ENCODE peak calls at places on chromosome 21, in nine cellular contexts. A, P, Q, R, G, E, L, C and Z are unnamed samples.

GRCh38 chr21:30434033-30434631 is 4.1 kb downstream of the KRTAP13-4 start:
- DNase-seq in A (peak), P (no peak), Q (peak), R (peak), G (no peak), E (no peak), L (peak), C (no peak), Z (no peak)

GRCh38 chr21:28635541-28635940 is 357.1 kb downstream of the LTN1 start:
- DNase-seq in A (no peak), P (no peak), Q (no peak), R (no peak), G (no peak), E (no peak), L (no peak), C (no peak), Z (no peak)

GRCh38 chr21:42084079-42084478 is 13.0 kb downstream of the UMODL1 start:
- DNase-seq in A (no peak), P (no peak), Q (no peak), R (no peak), G (no peak), E (no peak), L (no peak), C (no peak), Z (no peak)

GRCh38 chr21:8988696-8989095 is 1532.7 kb upstream of the TPTE start:
- DNase-seq in A (no peak), P (no peak), Q (no peak), R (no peak), G (no peak), E (no peak), L (no peak), C (no peak), Z (no peak)

GRCh38 chr21:39633043-39633442 is 20.3 kb downstream of the B3GALT5 start:
- DNase-seq in A (no peak), P (no peak), Q (no peak), R (no peak), G (no peak), E (no peak), L (peak), C (no peak), Z (peak)

GRCh38 chr21:41167348-41168342 is at the start of gene BACE2:
- DNase-seq in A (peak), P (peak), Q (peak), R (peak), G (peak), E (peak), L (peak), C (peak), Z (peak)

GRCh38 chr21:30186242-30186641 is 19.6 kb upstream of the CLDN17 start:
- DNase-seq in A (no peak), P (no peak), Q (no peak), R (no peak), G (no peak), E (no peak), L (no peak), C (no peak), Z (no peak)

GRCh38 chr21:27026501-27026900 is 59.6 kb upstream of the ADAMTS5 start:
- DNase-seq in A (no peak), P (no peak), Q (no peak), R (no peak), G (no peak), E (no peak), L (peak), C (no peak), Z (no peak)

GRCh38 chr21:46325073-46325912 is 1.3 kb downstream of the PCNT start:
- DNase-seq in A (peak), P (no peak), Q (peak), R (peak), G (peak), E (peak), L (peak), C (peak), Z (peak)

GRCh38 chr21:28884481-28884880 is 108.2 kb downstream of the LTN1 start:
- DNase-seq in A (no peak), P (no peak), Q (peak), R (peak), G (peak), E (no peak), L (peak), C (no peak), Z (no peak)

GRCh38 chr21:14120091-14120734 is 90.5 kb downstream of the LIPI start:
- DNase-seq in A (no peak), P (no peak), Q (no peak), R (no peak), G (no peak), E (no peak), L (peak), C (no peak), Z (peak)

GRCh38 chr21:28392436-28392835 is 600.2 kb downstream of the LTN1 start:
- DNase-seq in A (no peak), P (no peak), Q (no peak), R (no peak), G (no peak), E (no peak), L (no peak), C (no peak), Z (no peak)

DNA sequence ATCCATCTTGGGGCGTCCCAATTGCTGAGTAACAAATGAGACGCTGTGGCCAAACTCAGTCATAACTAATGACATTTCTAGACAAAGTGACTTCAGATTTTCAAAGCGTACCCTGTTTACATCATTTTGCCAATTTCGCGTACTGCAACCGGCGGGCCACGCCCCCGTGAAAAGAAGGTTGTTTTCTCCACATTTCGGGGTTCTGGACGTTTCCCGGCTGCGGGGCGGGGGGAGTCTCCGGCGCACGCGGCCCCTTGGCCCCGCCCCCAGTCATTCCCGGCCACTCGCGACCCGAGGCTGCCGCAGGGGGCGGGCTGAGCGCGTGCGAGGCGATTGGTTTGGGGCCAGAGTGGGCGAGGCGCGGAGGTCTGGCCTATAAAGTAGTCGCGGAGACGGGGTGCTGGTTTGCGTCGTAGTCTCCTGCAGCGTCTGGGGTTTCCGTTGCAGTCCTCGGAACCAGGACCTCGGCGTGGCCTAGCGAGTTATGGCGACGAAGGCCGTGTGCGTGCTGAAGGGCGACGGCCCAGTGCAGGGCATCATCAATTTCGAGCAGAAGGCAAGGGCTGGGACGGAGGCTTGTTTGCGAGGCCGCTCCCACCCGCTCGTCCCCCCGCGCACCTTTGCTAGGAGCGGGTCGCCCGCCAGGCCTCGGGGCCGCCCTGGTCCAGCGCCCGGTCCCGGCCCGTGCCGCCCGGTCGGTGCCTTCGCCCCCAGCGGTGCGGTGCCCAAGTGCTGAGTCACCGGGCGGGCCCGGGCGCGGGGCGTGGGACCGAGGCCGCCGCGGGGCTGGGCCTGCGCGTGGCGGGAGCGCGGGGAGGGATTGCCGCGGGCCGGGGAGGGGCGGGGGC is at the start of gene SOD1:
- DNase-seq in A (peak), P (peak), Q (peak), R (peak), G (peak), E (peak), L (peak), C (peak), Z (peak)
- TF ChIP-seq CTCF in A (peak), P (no peak), Q (no peak), R (no peak), G (no peak), E (peak), L (no peak), C (peak), Z (peak)

DNA sequence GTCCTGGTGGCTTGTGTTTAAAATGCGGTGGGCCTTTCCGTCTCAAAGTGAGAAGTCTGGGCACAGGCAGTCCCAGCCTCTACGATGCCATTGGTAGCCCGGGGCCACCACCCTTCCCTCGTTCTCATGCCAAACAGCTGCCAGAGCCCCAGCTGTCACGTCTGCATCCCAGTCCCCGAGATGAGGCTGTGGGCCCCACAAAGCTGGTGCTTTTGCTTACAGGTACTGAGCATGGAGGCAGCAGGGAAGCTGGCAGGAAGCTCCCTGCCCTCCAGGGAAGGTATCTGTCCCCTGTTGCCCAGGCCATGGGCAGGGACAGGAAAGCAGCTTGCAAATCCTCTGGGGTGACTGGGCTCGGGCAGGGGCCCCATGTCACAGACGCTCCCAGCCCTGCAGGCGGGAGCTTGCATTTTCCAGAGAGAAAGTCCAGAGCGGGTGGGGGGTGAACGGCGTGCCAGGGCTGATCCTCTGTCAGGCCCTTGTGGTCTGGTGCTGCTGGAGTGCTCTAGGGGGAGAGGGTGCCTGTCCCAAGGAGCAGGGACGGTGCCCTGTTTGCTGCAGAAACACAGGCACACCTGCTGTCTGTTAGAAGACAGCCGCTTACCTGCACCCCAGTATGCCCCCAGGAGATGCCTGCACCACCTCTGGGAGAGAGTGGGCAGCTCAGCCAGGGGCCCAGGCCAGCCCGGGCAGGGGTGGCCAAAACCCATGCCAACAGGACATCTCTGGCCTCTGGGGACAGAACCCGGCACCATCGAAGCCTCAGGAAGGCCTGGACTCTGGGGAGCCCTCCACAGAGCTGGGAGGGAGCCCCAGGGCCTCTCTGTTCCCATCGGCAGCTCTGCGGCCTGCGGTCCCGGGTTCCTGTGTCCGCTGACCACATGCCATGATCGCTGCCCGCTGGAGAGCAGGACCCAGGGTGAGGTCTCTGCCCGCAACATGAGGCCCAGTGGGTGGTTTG is 45.9 kb downstream of the SLX9 start:
- DNase-seq in A (no peak), P (no peak), Q (no peak), R (no peak), G (no peak), E (peak), L (no peak), C (peak), Z (no peak)
- TF ChIP-seq CTCF in A (no peak), P (no peak), Q (no peak), R (no peak), G (no peak), E (no peak), L (no peak), C (no peak), Z (no peak)

GRCh38 chr21:35441868-35442582 is 392.9 kb upstream of the RUNX1 start:
- DNase-seq in A (no peak), P (no peak), Q (no peak), R (no peak), G (no peak), E (no peak), L (no peak), C (no peak), Z (no peak)
- TF ChIP-seq CTCF in A (no peak), P (no peak), Q (no peak), R (peak), G (no peak), E (no peak), L (no peak), C (no peak), Z (peak)

DNA sequence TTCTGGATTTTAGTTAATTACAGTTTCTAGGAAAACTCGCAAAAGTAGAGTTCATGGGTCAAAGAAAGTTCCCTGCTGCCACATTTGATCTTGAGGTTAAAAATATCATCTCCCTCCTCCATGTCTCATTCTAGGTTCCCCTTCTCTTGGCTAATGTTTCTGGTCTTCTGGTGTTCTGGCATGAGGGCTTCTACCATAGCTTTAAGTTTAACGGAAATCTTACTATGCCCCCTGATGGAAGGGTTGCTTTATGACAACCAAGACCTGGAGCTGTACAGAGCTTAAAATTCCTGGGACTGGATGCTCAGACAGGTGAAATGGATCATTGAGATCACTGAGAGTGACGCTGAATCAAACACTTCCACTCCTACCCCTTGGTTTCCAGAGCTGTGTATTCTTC is 1881.7 kb downstream of the MRPL39 start:
- DNase-seq in A (no peak), P (no peak), Q (no peak), R (no peak), G (no peak), E (no peak), L (no peak), C (no peak), Z (no peak)
- TF ChIP-seq CTCF in A (no peak), P (no peak), Q (no peak), R (no peak), G (no peak), E (no peak), L (no peak), C (no peak), Z (no peak)

GRCh38 chr21:36767096-36767495 is 68.2 kb downstream of the SIM2 start:
- DNase-seq in A (no peak), P (no peak), Q (no peak), R (no peak), G (no peak), E (no peak), L (no peak), C (no peak), Z (no peak)
- TF ChIP-seq CTCF in A (no peak), P (no peak), Q (no peak), R (no peak), G (no peak), E (no peak), L (no peak), C (no peak), Z (no peak)

DNA sequence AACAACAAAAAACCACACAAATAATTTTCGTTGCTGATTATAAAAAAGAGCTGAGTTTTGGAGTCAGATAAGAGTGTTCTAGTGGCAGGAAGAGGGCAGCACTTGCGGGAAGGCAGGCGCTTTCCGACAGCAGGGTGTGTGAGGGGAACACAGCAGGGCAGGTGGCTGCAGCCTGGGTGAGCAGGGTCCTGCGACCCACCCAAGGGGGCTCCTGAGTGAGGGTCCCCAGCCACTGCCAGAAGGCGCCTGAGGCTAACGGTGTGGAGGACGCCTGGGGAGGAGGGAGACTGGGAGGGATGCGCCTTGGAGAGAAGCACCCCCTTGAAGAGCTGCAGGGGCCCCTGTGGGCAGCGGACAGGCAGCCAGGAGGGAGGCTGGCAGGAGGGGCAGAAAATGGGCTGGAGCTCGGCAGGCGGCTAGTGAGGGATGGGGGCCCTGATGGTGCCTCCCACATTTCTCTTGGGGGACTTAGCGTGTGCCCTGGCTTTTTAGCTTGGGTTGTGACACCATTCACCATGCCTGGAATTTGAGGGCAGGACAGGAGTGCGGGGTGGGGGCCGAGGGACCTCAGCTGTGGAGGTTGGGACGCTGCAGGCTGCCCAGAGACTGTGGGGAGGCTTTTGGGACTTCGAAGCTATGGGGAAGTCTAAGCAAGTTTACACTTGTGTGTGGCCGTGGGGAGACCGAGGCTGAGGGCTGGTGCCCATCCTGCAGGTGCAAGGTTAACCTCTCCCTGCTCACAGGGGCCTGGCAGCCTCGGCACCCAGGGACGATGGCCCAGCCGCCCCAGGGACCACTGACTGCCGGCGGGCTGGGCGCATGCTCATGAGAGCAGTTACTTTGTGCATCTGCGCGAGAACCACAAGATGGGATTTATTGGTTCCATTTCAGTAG is 111.4 kb downstream of the SIK1 start:
- DNase-seq in A (no peak), P (no peak), Q (no peak), R (no peak), G (no peak), E (no peak), L (no peak), C (peak), Z (no peak)
- TF ChIP-seq CTCF in A (no peak), P (peak), Q (no peak), R (peak), G (peak), E (no peak), L (peak), C (no peak), Z (peak)

GRCh38 chr21:33588485-33589335 is at the start of gene DONSON:
- DNase-seq in A (peak), P (peak), Q (peak), R (peak), G (peak), E (peak), L (peak), C (peak), Z (peak)
- TF ChIP-seq CTCF in A (no peak), P (no peak), Q (no peak), R (no peak), G (no peak), E (no peak), L (no peak), C (no peak), Z (no peak)

DNA sequence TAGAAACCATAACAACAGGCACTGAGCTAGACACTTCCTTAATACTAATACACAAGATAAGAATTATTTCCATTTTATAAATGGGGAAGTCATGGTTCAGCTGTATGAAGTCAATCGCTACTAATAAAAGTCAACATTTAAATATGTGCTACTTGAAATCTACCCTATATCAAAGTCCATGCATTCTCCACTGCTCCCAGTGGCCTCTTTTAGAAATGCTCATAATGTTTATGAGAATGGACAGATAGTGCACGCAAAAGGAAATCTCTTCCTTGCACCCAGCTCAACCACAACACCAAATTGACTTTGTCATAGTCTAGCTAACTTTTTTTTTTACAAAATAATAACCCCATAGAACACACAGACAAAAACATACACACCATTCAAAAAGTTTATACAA is 281.7 kb upstream of the CXADR start:
- DNase-seq in A (no peak), P (no peak), Q (no peak), R (no peak), G (no peak), E (no peak), L (no peak), C (no peak), Z (no peak)
- TF ChIP-seq CTCF in A (no peak), P (no peak), Q (no peak), R (no peak), G (no peak), E (no peak), L (no peak), C (no peak), Z (no peak)

GRCh38 chr21:34911360-34911759 is 137.7 kb downstream of the RUNX1 start:
- DNase-seq in A (no peak), P (no peak), Q (no peak), R (no peak), G (no peak), E (peak), L (no peak), C (no peak), Z (no peak)

GRCh38 chr21:34910396-34910795 is 138.7 kb downstream of the RUNX1 start:
- DNase-seq in A (no peak), P (no peak), Q (no peak), R (no peak), G (no peak), E (peak), L (no peak), C (no peak), Z (no peak)

GRCh38 chr21:34913786-34914185 is 135.3 kb downstream of the RUNX1 start:
- DNase-seq in A (no peak), P (no peak), Q (no peak), R (no peak), G (no peak), E (no peak), L (peak), C (no peak), Z (no peak)

GRCh38 chr21:34914239-34914638 is 134.9 kb downstream of the RUNX1 start:
- DNase-seq in A (no peak), P (no peak), Q (no peak), R (no peak), G (no peak), E (no peak), L (no peak), C (no peak), Z (no peak)

DNA sequence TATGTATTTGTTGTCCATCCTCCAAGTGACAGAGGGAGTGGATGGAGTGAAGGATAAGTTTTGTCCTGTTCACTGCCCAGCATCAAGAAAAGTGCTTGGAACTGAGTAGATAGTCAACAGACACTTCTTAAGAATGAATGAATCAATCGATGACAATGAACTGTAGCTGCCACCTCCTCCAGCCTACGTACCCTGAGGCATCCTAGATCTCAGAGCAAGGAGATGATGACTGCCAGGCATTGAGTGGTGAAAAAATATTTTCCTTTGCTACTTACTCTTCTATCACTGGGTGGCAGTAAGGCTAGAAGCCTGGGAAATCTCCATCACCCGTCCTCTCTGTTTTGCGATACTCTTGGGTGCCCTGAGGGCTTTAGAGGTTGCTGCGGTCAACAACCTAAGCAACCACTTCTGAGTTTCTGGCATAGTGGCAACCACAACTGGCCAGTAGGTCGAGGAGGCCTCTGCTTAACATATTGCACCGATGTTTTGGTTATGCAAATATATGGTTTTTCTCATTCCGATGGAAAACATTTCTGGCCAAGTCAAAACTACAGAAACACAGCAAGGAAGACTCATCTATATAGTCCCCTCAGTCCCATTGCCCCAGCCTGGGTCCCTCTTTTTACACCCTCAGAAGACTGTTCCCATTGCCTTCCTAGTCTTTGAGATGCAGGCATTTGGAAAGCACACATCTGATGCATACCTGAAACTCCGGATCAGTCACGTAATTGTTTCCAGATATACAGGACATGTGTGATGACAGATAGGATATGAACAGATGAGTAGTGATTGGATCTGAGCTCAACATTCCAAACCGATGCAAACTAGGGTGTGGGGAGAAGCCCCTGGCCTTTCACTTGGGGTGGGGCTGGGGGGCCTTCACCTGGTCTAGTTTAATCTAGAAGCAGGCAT is 136.8 kb downstream of the RUNX1 start:
- DNase-seq in A (no peak), P (no peak), Q (no peak), R (no peak), G (no peak), E (no peak), L (peak), C (no peak), Z (no peak)
- TF ChIP-seq CTCF in A (no peak), P (peak), Q (no peak), R (no peak), G (peak), E (no peak), L (peak), C (no peak), Z (peak)